ENCODE peak calls at places on chromosomes 3 and 15, in nine cellular contexts. One of them, this sample, is unnamed.

GRCh38 chr3:113441051-113441770 is at the start of gene CFAP44:
- DNase-seq in CD8-positive, alpha-beta memory T cell: no peak
- DNase-seq in stomach: peak; percentile 46
- DNase-seq in H9: peak; percentile 91
- DNase-seq in spleen: peak; percentile 86
- DNase-seq in left ventricle myocardium inferior: peak; percentile 72
- DNase-seq in thoracic aorta: no peak
- DNase-seq in astrocyte: peak; percentile 45
- DNase-seq in A549: no peak
- DNase-seq in this sample: peak; percentile 34

GRCh38 chr3:38834110-38834509 is 18.1 kb upstream of the SCN10A start:
- DNase-seq in CD8-positive, alpha-beta memory T cell: no peak
- DNase-seq in stomach: no peak
- DNase-seq in H9: peak; percentile 83
- DNase-seq in spleen: peak; percentile 80
- DNase-seq in left ventricle myocardium inferior: peak; percentile 60
- DNase-seq in thoracic aorta: peak; percentile 11
- DNase-seq in astrocyte: peak; percentile 74
- DNase-seq in A549: peak; percentile 30
- DNase-seq in this sample: no peak

GRCh38 chr3:172869356-172869755 is 118.8 kb downstream of the ECT2 start:
- DNase-seq in CD8-positive, alpha-beta memory T cell: no peak
- DNase-seq in stomach: no peak
- DNase-seq in H9: no peak
- DNase-seq in spleen: no peak
- DNase-seq in left ventricle myocardium inferior: no peak
- DNase-seq in thoracic aorta: no peak
- DNase-seq in astrocyte: no peak
- DNase-seq in A549: peak; percentile 9
- DNase-seq in this sample: no peak

GRCh38 chr3:108450444-108450843 is 60.0 kb downstream of the MYH15 start:
- DNase-seq in CD8-positive, alpha-beta memory T cell: no peak
- DNase-seq in stomach: no peak
- DNase-seq in H9: no peak
- DNase-seq in spleen: no peak
- DNase-seq in left ventricle myocardium inferior: no peak
- DNase-seq in thoracic aorta: no peak
- DNase-seq in astrocyte: no peak
- DNase-seq in A549: no peak
- DNase-seq in this sample: no peak

GRCh38 chr3:174439621-174440349 is 419.3 kb upstream of the NAALADL2 start:
- DNase-seq in CD8-positive, alpha-beta memory T cell: no peak
- DNase-seq in stomach: peak; percentile 26
- DNase-seq in H9: no peak
- DNase-seq in spleen: no peak
- DNase-seq in left ventricle myocardium inferior: no peak
- DNase-seq in thoracic aorta: no peak
- DNase-seq in astrocyte: peak; percentile 99
- DNase-seq in A549: peak; percentile 58
- DNase-seq in this sample: no peak

GRCh38 chr3:166837535-166837934 is 542.6 kb downstream of the ZBBX start:
- DNase-seq in CD8-positive, alpha-beta memory T cell: no peak
- DNase-seq in stomach: no peak
- DNase-seq in H9: peak; percentile 31
- DNase-seq in spleen: no peak
- DNase-seq in left ventricle myocardium inferior: no peak
- DNase-seq in thoracic aorta: no peak
- DNase-seq in astrocyte: no peak
- DNase-seq in A549: peak; percentile 6
- DNase-seq in this sample: no peak

GRCh38 chr3:71484452-71484851 is 99.1 kb downstream of the FOXP1 start:
- DNase-seq in CD8-positive, alpha-beta memory T cell: no peak
- DNase-seq in stomach: no peak
- DNase-seq in H9: no peak
- DNase-seq in spleen: no peak
- DNase-seq in left ventricle myocardium inferior: no peak
- DNase-seq in thoracic aorta: no peak
- DNase-seq in astrocyte: no peak
- DNase-seq in A549: no peak
- DNase-seq in this sample: no peak

GRCh38 chr3:45548724-45549123 is 45.8 kb upstream of the LIMD1 start:
- DNase-seq in CD8-positive, alpha-beta memory T cell: no peak
- DNase-seq in stomach: no peak
- DNase-seq in H9: no peak
- DNase-seq in spleen: no peak
- DNase-seq in left ventricle myocardium inferior: no peak
- DNase-seq in thoracic aorta: no peak
- DNase-seq in astrocyte: no peak
- DNase-seq in A549: no peak
- DNase-seq in this sample: no peak

GRCh38 chr3:112437146-112438022 is 61.9 kb downstream of the BTLA start:
- DNase-seq in CD8-positive, alpha-beta memory T cell: peak; percentile 1
- DNase-seq in stomach: no peak
- DNase-seq in H9: peak; percentile 45
- DNase-seq in spleen: no peak
- DNase-seq in left ventricle myocardium inferior: no peak
- DNase-seq in thoracic aorta: no peak
- DNase-seq in astrocyte: peak; percentile 6
- DNase-seq in A549: peak; percentile 45
- DNase-seq in this sample: no peak

GRCh38 chr15:99121691-99122410 is 17.0 kb downstream of the SYNM start:
- DNase-seq in CD8-positive, alpha-beta memory T cell: no peak
- DNase-seq in stomach: no peak
- DNase-seq in H9: no peak
- DNase-seq in spleen: no peak
- DNase-seq in left ventricle myocardium inferior: no peak
- DNase-seq in thoracic aorta: no peak
- DNase-seq in astrocyte: no peak
- DNase-seq in A549: no peak
- DNase-seq in this sample: no peak

GRCh38 chr15:70879386-70879785 is 12.8 kb downstream of the THAP10 start:
- DNase-seq in CD8-positive, alpha-beta memory T cell: no peak
- DNase-seq in stomach: no peak
- DNase-seq in H9: no peak
- DNase-seq in spleen: no peak
- DNase-seq in left ventricle myocardium inferior: no peak
- DNase-seq in thoracic aorta: no peak
- DNase-seq in astrocyte: peak; percentile 89
- DNase-seq in A549: no peak
- DNase-seq in this sample: no peak

GRCh38 chr3:161409069-161409468 is 37.8 kb upstream of the SPTSSB start:
- DNase-seq in CD8-positive, alpha-beta memory T cell: no peak
- DNase-seq in stomach: no peak
- DNase-seq in H9: no peak
- DNase-seq in spleen: no peak
- DNase-seq in left ventricle myocardium inferior: no peak
- DNase-seq in thoracic aorta: no peak
- DNase-seq in astrocyte: no peak
- DNase-seq in A549: peak; percentile 58
- DNase-seq in this sample: no peak

GRCh38 chr3:152245498-152246175 is 23.1 kb upstream of the MBNL1 start:
- DNase-seq in CD8-positive, alpha-beta memory T cell: no peak
- DNase-seq in stomach: no peak
- DNase-seq in H9: no peak
- DNase-seq in spleen: no peak
- DNase-seq in left ventricle myocardium inferior: no peak
- DNase-seq in thoracic aorta: no peak
- DNase-seq in astrocyte: no peak
- DNase-seq in A549: no peak
- DNase-seq in this sample: no peak

GRCh38 chr3:12705374-12705926 is 41.5 kb upstream of the RAF1 start:
- DNase-seq in CD8-positive, alpha-beta memory T cell: no peak
- DNase-seq in stomach: no peak
- DNase-seq in H9: no peak
- DNase-seq in spleen: no peak
- DNase-seq in left ventricle myocardium inferior: no peak
- DNase-seq in thoracic aorta: no peak
- DNase-seq in astrocyte: no peak
- DNase-seq in A549: no peak
- DNase-seq in this sample: no peak

GRCh38 chr15:63800739-63801138 is 33.0 kb downstream of the HERC1 start:
- DNase-seq in CD8-positive, alpha-beta memory T cell: no peak
- DNase-seq in stomach: no peak
- DNase-seq in H9: no peak
- DNase-seq in spleen: no peak
- DNase-seq in left ventricle myocardium inferior: no peak
- DNase-seq in thoracic aorta: no peak
- DNase-seq in astrocyte: no peak
- DNase-seq in A549: no peak
- DNase-seq in this sample: no peak
- H3K4me1 ChIP-seq in CD8-positive, alpha-beta memory T cell: peaks cover 37% of the 10 kb centered on the region
- H3K4me1 ChIP-seq in stomach: peaks cover 21% of the 10 kb centered on the region
- H3K4me1 ChIP-seq in H9: peaks cover 2% of the 10 kb centered on the region
- H3K4me1 ChIP-seq in spleen: peaks cover 90% of the 10 kb centered on the region
- H3K4me1 ChIP-seq in left ventricle myocardium inferior: peaks cover 92% of the 10 kb centered on the region
- H3K4me1 ChIP-seq in thoracic aorta: no peaks in the 10 kb centered on the region
- H3K4me1 ChIP-seq in astrocyte: no peaks in the 10 kb centered on the region
- H3K4me1 ChIP-seq in A549: no peaks in the 10 kb centered on the region
- H3K4me1 ChIP-seq in this sample: peaks cover 4% of the 10 kb centered on the region

GRCh38 chr15:73335026-73335425 is 33.7 kb downstream of the HCN4 start:
- DNase-seq in CD8-positive, alpha-beta memory T cell: no peak
- DNase-seq in stomach: no peak
- DNase-seq in H9: no peak
- DNase-seq in spleen: peak; percentile 47
- DNase-seq in left ventricle myocardium inferior: no peak
- DNase-seq in thoracic aorta: no peak
- DNase-seq in astrocyte: no peak
- DNase-seq in A549: no peak
- DNase-seq in this sample: no peak
- H3K27ac ChIP-seq in CD8-positive, alpha-beta memory T cell: no peak overlapping the region
- H3K27ac ChIP-seq in stomach: no peak overlapping the region
- H3K27ac ChIP-seq in H9: no peak overlapping the region
- H3K27ac ChIP-seq in spleen: no peak overlapping the region
- H3K27ac ChIP-seq in left ventricle myocardium inferior: no peak overlapping the region
- H3K27ac ChIP-seq in thoracic aorta: no peak overlapping the region
- H3K27ac ChIP-seq in astrocyte: no peak overlapping the region
- H3K27ac ChIP-seq in A549: no peak overlapping the region
- H3K27ac ChIP-seq in this sample: no peak overlapping the region

DNA sequence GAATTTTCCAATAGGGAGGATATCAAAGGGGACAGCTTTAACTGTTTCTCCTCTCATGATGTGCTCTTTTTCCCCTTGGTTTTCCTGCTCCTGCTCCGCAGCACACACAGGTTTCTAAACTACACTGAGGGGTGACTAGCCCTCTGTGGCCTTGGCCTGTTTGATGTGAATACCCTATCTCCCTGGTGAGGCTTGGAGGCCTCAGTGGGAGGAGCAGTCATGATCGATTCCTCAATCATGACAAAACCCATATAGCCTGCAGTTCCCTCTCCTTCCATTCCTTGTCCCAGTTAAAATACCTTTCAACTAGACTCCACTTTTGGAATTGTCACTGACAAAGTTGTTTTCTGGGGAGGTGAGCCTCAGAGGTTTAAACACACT is 24.0 kb upstream of the USP3 start:
- DNase-seq in CD8-positive, alpha-beta memory T cell: no peak
- DNase-seq in stomach: no peak
- DNase-seq in H9: no peak
- DNase-seq in spleen: no peak
- DNase-seq in left ventricle myocardium inferior: no peak
- DNase-seq in thoracic aorta: no peak
- DNase-seq in astrocyte: no peak
- DNase-seq in A549: no peak
- DNase-seq in this sample: no peak
- H3K4me1 ChIP-seq in CD8-positive, alpha-beta memory T cell: peaks cover 75% of the 10 kb centered on the region
- H3K4me1 ChIP-seq in stomach: peaks cover 11% of the 10 kb centered on the region
- H3K4me1 ChIP-seq in H9: peaks cover 5% of the 10 kb centered on the region
- H3K4me1 ChIP-seq in spleen: peaks cover 89% of the 10 kb centered on the region
- H3K4me1 ChIP-seq in left ventricle myocardium inferior: no peaks in the 10 kb centered on the region
- H3K4me1 ChIP-seq in thoracic aorta: no peaks in the 10 kb centered on the region
- H3K4me1 ChIP-seq in astrocyte: peaks cover 35% of the 10 kb centered on the region
- H3K4me1 ChIP-seq in A549: peaks cover 91% of the 10 kb centered on the region
- H3K4me1 ChIP-seq in this sample: peaks cover 67% of the 10 kb centered on the region

GRCh38 chr15:41954036-41954435 is 18.3 kb downstream of the EHD4 start:
- DNase-seq in CD8-positive, alpha-beta memory T cell: no peak
- DNase-seq in stomach: no peak
- DNase-seq in H9: no peak
- DNase-seq in spleen: no peak
- DNase-seq in left ventricle myocardium inferior: no peak
- DNase-seq in thoracic aorta: no peak
- DNase-seq in astrocyte: no peak
- DNase-seq in A549: no peak
- DNase-seq in this sample: no peak
- H3K27ac ChIP-seq in CD8-positive, alpha-beta memory T cell: no peak overlapping the region
- H3K27ac ChIP-seq in stomach: no peak overlapping the region
- H3K27ac ChIP-seq in H9: no peak overlapping the region
- H3K27ac ChIP-seq in spleen: no peak overlapping the region
- H3K27ac ChIP-seq in left ventricle myocardium inferior: peak overlapping the region; percentile 87
- H3K27ac ChIP-seq in thoracic aorta: no peak overlapping the region
- H3K27ac ChIP-seq in astrocyte: no peak overlapping the region
- H3K27ac ChIP-seq in A549: no peak overlapping the region
- H3K27ac ChIP-seq in this sample: no peak overlapping the region

GRCh38 chr15:101062063-101062462 is 142.9 kb downstream of the LRRK1 start:
- DNase-seq in CD8-positive, alpha-beta memory T cell: no peak
- DNase-seq in stomach: no peak
- DNase-seq in H9: peak; percentile 14
- DNase-seq in spleen: no peak
- DNase-seq in left ventricle myocardium inferior: no peak
- DNase-seq in thoracic aorta: no peak
- DNase-seq in astrocyte: no peak
- DNase-seq in A549: no peak
- DNase-seq in this sample: no peak
- H3K4me1 ChIP-seq in CD8-positive, alpha-beta memory T cell: no peaks in the 10 kb centered on the region
- H3K4me1 ChIP-seq in stomach: peaks cover 14% of the 10 kb centered on the region
- H3K4me1 ChIP-seq in H9: peaks cover 6% of the 10 kb centered on the region
- H3K4me1 ChIP-seq in spleen: peaks cover 30% of the 10 kb centered on the region
- H3K4me1 ChIP-seq in left ventricle myocardium inferior: peaks cover 15% of the 10 kb centered on the region
- H3K4me1 ChIP-seq in thoracic aorta: peaks cover 5% of the 10 kb centered on the region
- H3K4me1 ChIP-seq in astrocyte: peaks cover 9% of the 10 kb centered on the region
- H3K4me1 ChIP-seq in A549: no peaks in the 10 kb centered on the region
- H3K4me1 ChIP-seq in this sample: no peaks in the 10 kb centered on the region

DNA sequence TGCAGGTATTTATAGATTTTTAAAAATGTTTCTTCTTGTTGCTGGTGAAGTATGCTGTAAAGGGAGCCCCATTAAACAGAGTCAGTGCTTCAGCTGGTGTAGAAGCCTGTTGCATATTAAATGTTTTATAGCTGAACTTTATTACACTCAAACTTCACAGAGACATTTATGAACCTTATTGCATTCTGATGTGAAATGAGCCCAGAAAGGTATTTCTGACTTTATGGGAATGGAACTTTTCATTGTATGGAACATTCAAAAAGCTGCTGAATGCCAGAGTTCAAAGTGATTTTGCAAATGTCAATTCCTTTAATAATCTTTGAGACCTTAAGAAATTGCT is 329.3 kb upstream of the RASGRP1 start:
- DNase-seq in CD8-positive, alpha-beta memory T cell: no peak
- DNase-seq in stomach: no peak
- DNase-seq in H9: no peak
- DNase-seq in spleen: no peak
- DNase-seq in left ventricle myocardium inferior: no peak
- DNase-seq in thoracic aorta: no peak
- DNase-seq in astrocyte: no peak
- DNase-seq in A549: no peak
- DNase-seq in this sample: no peak
- H3K27ac ChIP-seq in CD8-positive, alpha-beta memory T cell: no peak overlapping the region
- H3K27ac ChIP-seq in stomach: no peak overlapping the region
- H3K27ac ChIP-seq in H9: no peak overlapping the region
- H3K27ac ChIP-seq in spleen: peak overlapping the region; percentile 3
- H3K27ac ChIP-seq in left ventricle myocardium inferior: no peak overlapping the region
- H3K27ac ChIP-seq in thoracic aorta: no peak overlapping the region
- H3K27ac ChIP-seq in astrocyte: peak overlapping the region; percentile 87
- H3K27ac ChIP-seq in A549: peak overlapping the region; percentile 87
- H3K27ac ChIP-seq in this sample: no peak overlapping the region

GRCh38 chr15:78064544-78064943 is 13.0 kb downstream of the TBC1D2B start:
- DNase-seq in CD8-positive, alpha-beta memory T cell: no peak
- DNase-seq in stomach: no peak
- DNase-seq in H9: no peak
- DNase-seq in spleen: no peak
- DNase-seq in left ventricle myocardium inferior: no peak
- DNase-seq in thoracic aorta: no peak
- DNase-seq in astrocyte: peak; percentile 15
- DNase-seq in A549: no peak
- DNase-seq in this sample: no peak
- H3K4me1 ChIP-seq in CD8-positive, alpha-beta memory T cell: peaks cover 95% of the 10 kb centered on the region
- H3K4me1 ChIP-seq in stomach: peaks cover 89% of the 10 kb centered on the region
- H3K4me1 ChIP-seq in H9: peaks cover 14% of the 10 kb centered on the region
- H3K4me1 ChIP-seq in spleen: peaks cover 100% of the 10 kb centered on the region
- H3K4me1 ChIP-seq in left ventricle myocardium inferior: peaks cover 97% of the 10 kb centered on the region
- H3K4me1 ChIP-seq in thoracic aorta: peaks cover 68% of the 10 kb centered on the region
- H3K4me1 ChIP-seq in astrocyte: peaks cover 50% of the 10 kb centered on the region
- H3K4me1 ChIP-seq in A549: peaks cover 40% of the 10 kb centered on the region
- H3K4me1 ChIP-seq in this sample: peaks cover 69% of the 10 kb centered on the region

This sample was measured in effector memory CD4-positive, alpha-beta T cell.